ENCODE peak calls at places on chromosomes 2 and 18, in seven cellular contexts. One of them, this sample, is unnamed.
A peak's percentile ranks its signal among the peaks of the same experiment; 100 is the strongest.

GRCh38 chr18:21359746-21360145 is 117.7 kb downstream of the GREB1L start:
- DNase-seq in mesendoderm: no peak
- DNase-seq in H1: no peak
- DNase-seq in IMR-90: no peak
- DNase-seq in H9: no peak
- DNase-seq in trophoblast cell: no peak
- DNase-seq in neuronal stem cell: no peak
- DNase-seq in this sample: no peak

GRCh38 chr2:24779121-24779520 is 14.1 kb downstream of the PTRHD1 start:
- DNase-seq in H1: no peak
- DNase-seq in neuronal stem cell: no peak
- DNase-seq in trophoblast cell: peak; percentile 30
- DNase-seq in IMR-90: no peak
- DNase-seq in mesendoderm: no peak
- DNase-seq in H9: no peak
- DNase-seq in this sample: no peak

GRCh38 chr2:100013892-100014677 is 128.3 kb downstream of the AFF3 start:
- DNase-seq in IMR-90: peak; percentile 99
- DNase-seq in H9: peak; percentile 55
- DNase-seq in neuronal stem cell: peak; percentile 14
- DNase-seq in mesendoderm: peak; percentile 96
- DNase-seq in trophoblast cell: peak; percentile 74
- DNase-seq in H1: peak; percentile 25
- DNase-seq in this sample: peak; percentile 97

GRCh38 chr2:43609304-43609883 is 13.6 kb upstream of the THADA start:
- DNase-seq in H1: no peak
- DNase-seq in mesendoderm: peak; percentile 75
- DNase-seq in H9: peak; percentile 43
- DNase-seq in IMR-90: peak; percentile 44
- DNase-seq in neuronal stem cell: peak; percentile 56
- DNase-seq in trophoblast cell: peak; percentile 35
- DNase-seq in this sample: peak; percentile 68

GRCh38 chr18:23810396-23810795 is 121.1 kb downstream of the LAMA3 start:
- DNase-seq in neuronal stem cell: no peak
- DNase-seq in H1: no peak
- DNase-seq in IMR-90: no peak
- DNase-seq in mesendoderm: no peak
- DNase-seq in H9: no peak
- DNase-seq in trophoblast cell: no peak
- DNase-seq in this sample: no peak

GRCh38 chr2:120856421-120856862 is 120.8 kb downstream of the GLI2 start:
- DNase-seq in H1: no peak
- DNase-seq in IMR-90: peak; percentile 63
- DNase-seq in trophoblast cell: peak; percentile 30
- DNase-seq in neuronal stem cell: peak; percentile 46
- DNase-seq in H9: peak; percentile 77
- DNase-seq in mesendoderm: peak; percentile 95
- DNase-seq in this sample: peak; percentile 80

GRCh38 chr2:15751477-15751876 is 159.8 kb downstream of the DDX1 start:
- DNase-seq in IMR-90: no peak
- DNase-seq in trophoblast cell: no peak
- DNase-seq in H1: no peak
- DNase-seq in mesendoderm: no peak
- DNase-seq in neuronal stem cell: no peak
- DNase-seq in H9: peak; percentile 0
- DNase-seq in this sample: no peak

GRCh38 chr2:3465844-3466481 is 53.4 kb downstream of the ADI1 start:
- DNase-seq in H9: no peak
- DNase-seq in IMR-90: peak; percentile 94
- DNase-seq in neuronal stem cell: no peak
- DNase-seq in mesendoderm: peak; percentile 16
- DNase-seq in trophoblast cell: peak; percentile 39
- DNase-seq in H1: no peak
- DNase-seq in this sample: peak; percentile 97

GRCh38 chr2:44801289-44801675 is 140.2 kb upstream of the SIX3 start:
- DNase-seq in neuronal stem cell: no peak
- DNase-seq in mesendoderm: peak; percentile 82
- DNase-seq in H1: peak; percentile 84
- DNase-seq in H9: peak; percentile 83
- DNase-seq in trophoblast cell: no peak
- DNase-seq in IMR-90: no peak
- DNase-seq in this sample: no peak

GRCh38 chr2:19796036-19796703 is 105.6 kb downstream of the TTC32 start:
- DNase-seq in mesendoderm: no peak
- DNase-seq in H1: no peak
- DNase-seq in IMR-90: peak; percentile 45
- DNase-seq in neuronal stem cell: no peak
- DNase-seq in H9: no peak
- DNase-seq in trophoblast cell: no peak
- DNase-seq in this sample: no peak

GRCh38 chr2:52387937-52388590 is 1356.1 kb upstream of the NRXN1 start:
- DNase-seq in trophoblast cell: no peak
- DNase-seq in neuronal stem cell: no peak
- DNase-seq in mesendoderm: peak; percentile 70
- DNase-seq in H9: no peak
- DNase-seq in IMR-90: no peak
- DNase-seq in H1: no peak
- DNase-seq in this sample: no peak

DNA sequence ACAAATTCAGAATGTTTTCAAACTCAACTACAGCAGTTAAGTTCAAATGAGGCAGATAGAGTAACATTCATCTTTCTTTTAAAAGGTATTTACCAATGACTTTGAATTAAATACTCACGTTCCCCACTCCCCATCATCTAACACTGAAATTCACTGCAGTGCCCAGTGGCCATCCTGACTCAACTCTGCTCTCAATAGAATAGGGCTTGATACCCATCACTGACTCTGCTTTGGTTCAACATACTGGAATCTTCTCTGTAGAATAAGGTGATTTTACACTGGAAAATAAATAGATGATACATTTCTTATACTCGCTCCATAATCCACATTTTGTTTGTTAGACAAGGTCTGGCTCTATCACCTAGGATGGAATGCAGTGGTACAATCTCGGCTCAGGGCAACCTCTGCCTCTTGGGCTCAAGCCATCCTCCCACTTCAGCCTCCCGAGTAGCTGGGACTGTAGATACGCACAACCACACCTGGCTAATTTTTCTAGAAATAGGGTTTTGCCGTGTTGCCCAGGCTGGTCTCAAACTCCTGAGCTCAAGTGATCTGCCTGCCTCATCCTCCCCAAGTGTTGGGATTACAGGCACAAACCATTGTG is 66.4 kb downstream of the PRPF40A start:
- DNase-seq in H9: no peak
- DNase-seq in trophoblast cell: no peak
- DNase-seq in neuronal stem cell: no peak
- DNase-seq in H1: no peak
- DNase-seq in mesendoderm: no peak
- DNase-seq in IMR-90: no peak
- DNase-seq in this sample: no peak
- H3K23ac ChIP-seq in H9: no peak overlapping the region
- H3K23ac ChIP-seq in trophoblast cell: no peak overlapping the region
- H3K23ac ChIP-seq in neuronal stem cell: no peak overlapping the region
- H3K23ac ChIP-seq in H1: no peak overlapping the region
- H3K23ac ChIP-seq in mesendoderm: no peak overlapping the region
- H3K23ac ChIP-seq in IMR-90: no peak overlapping the region
- H3K23ac ChIP-seq in this sample: no peak overlapping the region

GRCh38 chr2:160752475-160753330 is 259.1 kb upstream of the RBMS1 start:
- DNase-seq in IMR-90: peak; percentile 64
- DNase-seq in mesendoderm: peak; percentile 76
- DNase-seq in neuronal stem cell: no peak
- DNase-seq in H1: no peak
- DNase-seq in H9: no peak
- DNase-seq in trophoblast cell: peak; percentile 31
- DNase-seq in this sample: no peak

GRCh38 chr2:160753960-160754359 is 260.4 kb upstream of the RBMS1 start:
- DNase-seq in neuronal stem cell: no peak
- DNase-seq in H1: no peak
- DNase-seq in IMR-90: no peak
- DNase-seq in mesendoderm: no peak
- DNase-seq in H9: no peak
- DNase-seq in trophoblast cell: no peak
- DNase-seq in this sample: no peak

GRCh38 chr2:160751021-160751420 is 257.4 kb upstream of the RBMS1 start:
- DNase-seq in mesendoderm: no peak
- DNase-seq in neuronal stem cell: no peak
- DNase-seq in trophoblast cell: no peak
- DNase-seq in IMR-90: peak; percentile 64
- DNase-seq in H9: no peak
- DNase-seq in H1: no peak
- DNase-seq in this sample: peak; percentile 22

GRCh38 chr2:160756481-160756880 is 262.9 kb upstream of the RBMS1 start:
- DNase-seq in H9: no peak
- DNase-seq in trophoblast cell: no peak
- DNase-seq in neuronal stem cell: no peak
- DNase-seq in H1: no peak
- DNase-seq in mesendoderm: no peak
- DNase-seq in IMR-90: no peak
- DNase-seq in this sample: no peak

GRCh38 chr2:160753331-160753654 is 259.7 kb upstream of the RBMS1 start:
- DNase-seq in H9: no peak
- DNase-seq in trophoblast cell: no peak
- DNase-seq in IMR-90: no peak
- DNase-seq in mesendoderm: no peak
- DNase-seq in H1: no peak
- DNase-seq in neuronal stem cell: no peak
- DNase-seq in this sample: no peak
- H3K23ac ChIP-seq in H9: no peak overlapping the region
- H3K23ac ChIP-seq in trophoblast cell: no peak overlapping the region
- H3K23ac ChIP-seq in IMR-90: no peak overlapping the region
- H3K23ac ChIP-seq in mesendoderm: no peak overlapping the region
- H3K23ac ChIP-seq in H1: no peak overlapping the region
- H3K23ac ChIP-seq in neuronal stem cell: no peak overlapping the region
- H3K23ac ChIP-seq in this sample: no peak overlapping the region

GRCh38 chr2:168748461-168748860 is 54.0 kb upstream of the NOSTRIN start:
- DNase-seq in neuronal stem cell: no peak
- DNase-seq in H9: no peak
- DNase-seq in mesendoderm: no peak
- DNase-seq in trophoblast cell: no peak
- DNase-seq in IMR-90: no peak
- DNase-seq in H1: no peak
- DNase-seq in this sample: no peak

GRCh38 chr2:168752361-168752760 is 50.1 kb upstream of the NOSTRIN start:
- DNase-seq in H1: no peak
- DNase-seq in H9: no peak
- DNase-seq in IMR-90: no peak
- DNase-seq in trophoblast cell: no peak
- DNase-seq in neuronal stem cell: no peak
- DNase-seq in mesendoderm: no peak
- DNase-seq in this sample: no peak

GRCh38 chr2:168751104-168751768 is 51.2 kb upstream of the NOSTRIN start:
- DNase-seq in neuronal stem cell: no peak
- DNase-seq in mesendoderm: peak; percentile 60
- DNase-seq in trophoblast cell: no peak
- DNase-seq in H1: no peak
- DNase-seq in IMR-90: no peak
- DNase-seq in H9: no peak
- DNase-seq in this sample: peak; percentile 18

GRCh38 chr2:168744844-168745243 is 57.6 kb upstream of the NOSTRIN start:
- DNase-seq in H9: no peak
- DNase-seq in neuronal stem cell: no peak
- DNase-seq in IMR-90: no peak
- DNase-seq in H1: no peak
- DNase-seq in trophoblast cell: no peak
- DNase-seq in mesendoderm: no peak
- DNase-seq in this sample: no peak

DNA sequence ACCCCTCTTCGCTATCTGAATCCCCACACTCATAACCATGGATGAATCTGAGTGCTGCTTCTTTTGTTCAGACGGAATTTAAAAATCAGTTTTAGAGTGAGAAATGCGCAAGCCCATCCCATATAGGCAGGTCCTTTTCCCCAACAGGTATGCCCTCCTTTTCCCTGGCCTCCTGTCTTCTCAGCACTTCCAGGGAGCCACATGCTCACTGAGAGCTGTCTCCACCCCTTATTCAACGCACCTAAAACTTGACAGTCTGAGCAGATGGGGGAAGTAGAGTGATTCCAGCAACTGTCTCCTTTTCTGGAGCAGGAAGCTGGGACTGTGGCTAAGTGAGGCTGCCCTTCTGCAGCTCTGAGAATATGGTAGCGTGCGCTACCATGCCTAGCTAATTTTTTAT is 53.2 kb upstream of the NOSTRIN start:
- DNase-seq in H1: no peak
- DNase-seq in H9: no peak
- DNase-seq in trophoblast cell: no peak
- DNase-seq in mesendoderm: no peak
- DNase-seq in neuronal stem cell: no peak
- DNase-seq in IMR-90: no peak
- DNase-seq in this sample: no peak
- H3K23ac ChIP-seq in H1: no peak overlapping the region
- H3K23ac ChIP-seq in H9: no peak overlapping the region
- H3K23ac ChIP-seq in trophoblast cell: no peak overlapping the region
- H3K23ac ChIP-seq in mesendoderm: no peak overlapping the region
- H3K23ac ChIP-seq in neuronal stem cell: no peak overlapping the region
- H3K23ac ChIP-seq in IMR-90: no peak overlapping the region
- H3K23ac ChIP-seq in this sample: no peak overlapping the region

DNA sequence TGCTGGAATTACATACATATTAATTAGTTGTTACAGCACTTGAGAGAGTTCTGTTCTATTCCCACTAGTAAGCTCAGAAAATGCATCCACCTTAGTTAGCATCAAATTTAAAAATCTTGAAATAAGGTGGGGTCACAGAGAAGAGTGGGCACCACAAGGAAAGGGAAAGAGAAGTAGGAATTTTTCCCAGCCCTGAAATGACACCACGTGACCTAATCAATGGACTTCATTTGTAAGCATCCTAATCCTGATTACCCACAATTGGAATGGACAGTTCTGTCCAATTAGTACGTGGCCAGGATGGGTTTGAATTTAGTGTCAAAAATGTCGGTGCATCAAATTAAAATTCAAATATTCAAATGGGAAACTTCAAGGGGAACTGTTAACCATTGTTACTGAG is 186.8 kb downstream of the FIGN start:
- DNase-seq in H9: no peak
- DNase-seq in H1: no peak
- DNase-seq in neuronal stem cell: no peak
- DNase-seq in IMR-90: no peak
- DNase-seq in mesendoderm: no peak
- DNase-seq in trophoblast cell: no peak
- DNase-seq in this sample: no peak
- H3K23ac ChIP-seq in H9: no peak overlapping the region
- H3K23ac ChIP-seq in H1: no peak overlapping the region
- H3K23ac ChIP-seq in neuronal stem cell: no peak overlapping the region
- H3K23ac ChIP-seq in IMR-90: no peak overlapping the region
- H3K23ac ChIP-seq in mesendoderm: no peak overlapping the region
- H3K23ac ChIP-seq in trophoblast cell: no peak overlapping the region
- H3K23ac ChIP-seq in this sample: no peak overlapping the region

DNA sequence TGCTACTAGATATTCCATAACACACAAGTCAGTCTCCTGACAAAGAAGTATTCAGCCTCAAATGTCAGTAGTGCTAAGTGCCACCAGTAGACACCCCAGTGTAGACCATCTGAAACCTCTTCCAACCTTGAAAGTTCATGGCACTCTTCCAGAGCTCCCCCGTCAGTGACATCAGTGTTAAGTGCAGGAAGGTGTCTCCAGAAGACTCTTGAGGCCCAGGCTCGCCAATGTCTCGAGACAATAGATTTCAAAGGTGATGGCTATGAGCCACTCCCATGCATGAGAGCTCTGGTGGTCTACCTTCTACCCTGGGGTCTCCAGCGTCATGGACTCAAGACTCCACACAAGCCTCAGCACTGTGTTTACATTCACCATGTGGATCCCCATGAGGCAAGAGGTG is 183.8 kb downstream of the SMAD2 start:
- DNase-seq in neuronal stem cell: no peak
- DNase-seq in H1: no peak
- DNase-seq in trophoblast cell: no peak
- DNase-seq in H9: no peak
- DNase-seq in IMR-90: no peak
- DNase-seq in mesendoderm: no peak
- DNase-seq in this sample: no peak
- H3K23ac ChIP-seq in neuronal stem cell: no peak overlapping the region
- H3K23ac ChIP-seq in H1: no peak overlapping the region
- H3K23ac ChIP-seq in trophoblast cell: no peak overlapping the region
- H3K23ac ChIP-seq in H9: no peak overlapping the region
- H3K23ac ChIP-seq in IMR-90: no peak overlapping the region
- H3K23ac ChIP-seq in mesendoderm: no peak overlapping the region
- H3K23ac ChIP-seq in this sample: no peak overlapping the region

This sample was measured in mesenchymal stem cell.